ENCODE peak calls at places on chromosome 9, in four cellular contexts. Z is SK-N-SH, P is upper lobe of right lung, M is tibial artery. A is an unnamed sample.

GRCh38 chr9:34491596-34491995 is 31.2 kb downstream of the ENHO start:
- DNase-seq in M (peak), P (no peak), Z (no peak), A (no peak)

GRCh38 chr9:136977223-136978072 is at the start of gene PTGDS:
- DNase-seq in M (no peak), P (no peak), Z (no peak), A (peak)

GRCh38 chr9:9108641-9109040 is 1309.1 kb upstream of the DMAC1 start:
- DNase-seq in P (no peak), Z (no peak), M (no peak), A (no peak)

GRCh38 chr9:113505963-113506624 is 42.6 kb downstream of the RGS3 start:
- DNase-seq in P (no peak), M (no peak), Z (no peak), A (no peak)

GRCh38 chr9:132663120-132663519 is 6.7 kb downstream of the DDX31 start:
- DNase-seq in Z (no peak), P (no peak), M (no peak), A (no peak)

GRCh38 chr9:83304686-83305085 is 233.5 kb downstream of the FRMD3 start:
- DNase-seq in M (peak), Z (peak), P (peak), A (peak)

GRCh38 chr9:122075135-122076030 is 17.7 kb downstream of the TTLL11 start:
- DNase-seq in M (no peak), P (no peak), Z (no peak), A (no peak)

GRCh38 chr9:22169732-22170131 is 160.6 kb upstream of the CDKN2B start:
- DNase-seq in M (no peak), Z (no peak), P (no peak), A (no peak)

GRCh38 chr9:89814340-89815040 is 209.7 kb downstream of the GADD45G start:
- DNase-seq in P (peak), M (no peak), Z (peak), A (no peak)

GRCh38 chr9:131754846-131755245 is 15.0 kb upstream of the RAPGEF1 start:
- DNase-seq in P (no peak), M (no peak), Z (no peak), A (no peak)

GRCh38 chr9:125496313-125496838 is 210.6 kb downstream of the MAPKAP1 start:
- DNase-seq in M (no peak), Z (no peak), P (no peak), A (no peak)

GRCh38 chr9:34272146-34272545 is 56.9 kb downstream of the KIF24 start:
- DNase-seq in P (no peak), M (no peak), Z (no peak), A (no peak)

GRCh38 chr9:131715906-131716305 is 24.0 kb downstream of the RAPGEF1 start:
- DNase-seq in Z (no peak), M (no peak), P (no peak), A (peak)

GRCh38 chr9:115350548-115350947 is 232.6 kb upstream of the TNC start:
- DNase-seq in Z (no peak), M (no peak), P (no peak), A (no peak)

GRCh38 chr9:114207034-114207815 is 51.9 kb downstream of the COL27A1 start:
- DNase-seq in M (peak), P (no peak), Z (no peak), A (peak)

GRCh38 chr9:98263482-98264357 is 8.3 kb upstream of the TBC1D2 start:
- DNase-seq in Z (peak), M (peak), P (peak), A (peak)

GRCh38 chr9:129617167-129617566 is 3.7 kb downstream of the C9orf50 start:
- DNase-seq in P (no peak), Z (no peak), M (no peak), A (no peak)

GRCh38 chr9:72292874-72293607 is 72.0 kb downstream of the ZFAND5 start:
- DNase-seq in M (no peak), P (no peak), Z (no peak), A (no peak)

GRCh38 chr9:1208185-1208584 is 158.0 kb downstream of the DMRT2 start:
- DNase-seq in Z (no peak), P (no peak), M (no peak), A (no peak)

GRCh38 chr9:4792054-4792571 is 631 bp upstream of the RCL1 start:
- DNase-seq in P (no peak), M (no peak), Z (no peak), A (no peak)

GRCh38 chr9:131410051-131410491 is 16.2 kb downstream of the PRRC2B start:
- DNase-seq in M (no peak), P (no peak), Z (no peak), A (no peak)

GRCh38 chr9:113219972-113220371 is 1.1 kb downstream of the FKBP15 start:
- DNase-seq in M (no peak), P (no peak), Z (no peak), A (no peak)

GRCh38 chr9:120330031-120330430 is 249.9 kb downstream of the CDK5RAP2 start:
- DNase-seq in P (no peak), Z (no peak), M (no peak), A (no peak)

GRCh38 chr9:34417734-34418133 is 40.6 kb downstream of the FAM219A start:
- DNase-seq in P (no peak), M (no peak), Z (no peak), A (no peak)

GRCh38 chr9:76218151-76218867 is 175.9 kb downstream of the RFK start:
- DNase-seq in M (no peak), Z (no peak), P (no peak), A (no peak)

GRCh38 chr9:76221423-76221822 is 172.8 kb downstream of the RFK start:
- DNase-seq in Z (no peak), M (no peak), P (no peak), A (no peak)

GRCh38 chr9:76219555-76220151 is 174.6 kb downstream of the RFK start:
- DNase-seq in M (no peak), Z (peak), P (no peak), A (no peak)

GRCh38 chr9:76216161-76216649 is 178.0 kb downstream of the RFK start:
- DNase-seq in P (no peak), Z (no peak), M (no peak), A (no peak)

GRCh38 chr9:76218868-76219462 is 175.3 kb downstream of the RFK start:
- DNase-seq in M (no peak), Z (no peak), P (no peak), A (no peak)
- H3K27ac ChIP-seq in M (no peak), Z (no peak), P (no peak), A (no peak)

GRCh38 chr9:93022721-93023520 is 35.6 kb upstream of the SUSD3 start:
- DNase-seq in P (no peak), M (no peak), Z (no peak), A (no peak)

GRCh38 chr9:93020785-93021670 is 37.5 kb upstream of the SUSD3 start:
- DNase-seq in Z (no peak), P (peak), M (peak), A (no peak)

GRCh38 chr9:93020151-93020550 is 38.4 kb upstream of the SUSD3 start:
- DNase-seq in P (peak), Z (no peak), M (peak), A (no peak)

GRCh38 chr9:93023521-93023815 is 35.0 kb upstream of the SUSD3 start:
- DNase-seq in P (no peak), M (no peak), Z (no peak), A (no peak)

GRCh38 chr9:93022066-93022465 is 36.4 kb upstream of the SUSD3 start:
- DNase-seq in Z (no peak), P (no peak), M (no peak), A (no peak)
- H3K27ac ChIP-seq in Z (no peak), P (no peak), M (no peak), A (no peak)

GRCh38 chr9:124293712-124294504 is 36.2 kb downstream of the NEK6 start:
- DNase-seq in Z (no peak), M (no peak), P (no peak), A (no peak)
- H3K27ac ChIP-seq in Z (no peak), M (no peak), P (peak), A (no peak)

GRCh38 chr9:87152206-87152605 is 204.9 kb upstream of the GAS1 start:
- DNase-seq in P (no peak), M (no peak), Z (no peak), A (no peak)

GRCh38 chr9:87147803-87148202 is 200.5 kb upstream of the GAS1 start:
- DNase-seq in P (no peak), M (no peak), Z (no peak), A (no peak)

GRCh38 chr9:87149794-87150193 is 202.5 kb upstream of the GAS1 start:
- DNase-seq in M (no peak), P (no peak), Z (no peak), A (no peak)

GRCh38 chr9:87148391-87149237 is 201.3 kb upstream of the GAS1 start:
- DNase-seq in P (peak), Z (peak), M (peak), A (peak)
- H3K27ac ChIP-seq in P (peak), Z (no peak), M (peak), A (peak)

DNA sequence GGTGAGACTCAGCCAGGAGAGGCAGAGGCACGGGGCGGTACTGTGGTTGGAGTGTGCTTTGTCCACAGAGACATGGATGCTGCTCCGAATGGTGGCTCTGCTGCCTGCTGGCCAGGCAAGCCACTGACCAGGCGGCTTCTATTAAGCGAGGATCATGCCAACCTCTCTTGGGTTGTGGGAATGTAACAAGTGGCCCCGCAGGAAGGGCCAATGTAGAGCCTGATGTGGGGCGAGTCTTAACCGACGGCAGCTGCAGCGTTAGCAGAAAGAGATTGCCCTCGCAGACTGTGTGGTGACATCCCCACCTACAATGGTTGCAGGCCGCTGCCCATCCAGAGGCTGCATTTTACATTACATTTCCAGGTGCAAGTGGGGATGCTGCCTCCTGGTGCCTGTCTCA is 46.6 kb upstream of the SLC25A51 start:
- DNase-seq in P (no peak), Z (no peak), M (no peak), A (no peak)
- H3K27ac ChIP-seq in P (no peak), Z (peak), M (no peak), A (no peak)

A was measured in left ventricle myocardium inferior.